ENCODE peak calls at places on chromosomes 7 and 10, in six cellular contexts. X, G, L, U, M and P are unnamed samples.

GRCh38 chr7:4549681-4550080 is 132.4 kb upstream of the FOXK1 start:
- DNase-seq in U (peak; percentile 71), G (peak; percentile 74), X (no peak), L (peak; percentile 11), M (no peak), P (no peak)

GRCh38 chr10:59960751-59961150 is 54.4 kb upstream of the CCDC6 start:
- DNase-seq in U (no peak), G (no peak), M (peak; percentile 6), X (no peak), L (no peak), P (peak; percentile 4)

GRCh38 chr10:101294109-101294508 is 59.9 kb upstream of the BTRC start:
- DNase-seq in L (no peak), X (no peak), U (no peak), M (no peak), G (no peak), P (no peak)

GRCh38 chr10:71334228-71334791 is 15.3 kb downstream of the SLC29A3 start:
- DNase-seq in L (no peak), G (no peak), X (no peak), U (no peak), M (no peak), P (no peak)

GRCh38 chr7:45601094-45601493 is 26.9 kb downstream of the ADCY1 start:
- DNase-seq in X (no peak), G (no peak), U (no peak), L (no peak), M (no peak), P (no peak)

GRCh38 chr7:81937091-81937490 is 167.2 kb upstream of the HGF start:
- DNase-seq in M (no peak), L (no peak), G (no peak), U (no peak), X (no peak), P (peak; percentile 20)

GRCh38 chr10:44512345-44513095 is 127.6 kb upstream of the CXCL12 start:
- DNase-seq in L (no peak), G (no peak), X (no peak), M (no peak), U (no peak), P (no peak)

GRCh38 chr7:108062250-108063014 is 59.5 kb upstream of the LAMB1 start:
- DNase-seq in U (no peak), M (no peak), X (no peak), G (no peak), L (peak; percentile 71), P (peak; percentile 81)

GRCh38 chr7:104921596-104921995 is 92.4 kb upstream of the KMT2E start:
- DNase-seq in X (no peak), G (no peak), L (peak; percentile 15), U (no peak), M (no peak), P (no peak)

GRCh38 chr10:22251751-22252285 is 34.0 kb upstream of the EBLN1 start:
- DNase-seq in X (no peak), G (peak; percentile 83), L (peak; percentile 58), U (peak; percentile 79), M (peak; percentile 71), P (peak; percentile 25)

GRCh38 chr7:103499976-103500375 is 54.0 kb upstream of the SLC26A5 start:
- DNase-seq in U (no peak), M (no peak), L (no peak), G (no peak), X (no peak), P (peak; percentile 33)

GRCh38 chr7:149719050-149719899 is 54.1 kb downstream of the ZNF467 start:
- DNase-seq in G (peak; percentile 14), L (peak; percentile 89), M (peak; percentile 74), U (no peak), X (peak; percentile 50), P (peak; percentile 64)

GRCh38 chr7:51477323-51477722 is 160.7 kb upstream of the COBL start:
- DNase-seq in G (no peak), M (no peak), X (no peak), U (no peak), L (no peak), P (no peak)

GRCh38 chr7:149850716-149851115 is 12.5 kb downstream of the ZNF862 start:
- DNase-seq in L (no peak), X (no peak), M (no peak), G (no peak), U (no peak), P (no peak)

GRCh38 chr7:46932656-46933424 is 649.1 kb downstream of the TNS3 start:
- DNase-seq in L (peak; percentile 95), G (peak; percentile 26), U (no peak), M (peak; percentile 98), X (peak; percentile 54), P (peak; percentile 95)

GRCh38 chr10:31645786-31646185 is 282.8 kb downstream of the ARHGAP12 start:
- DNase-seq in G (no peak), L (peak; percentile 72), X (no peak), M (no peak), U (no peak), P (peak; percentile 12)

GRCh38 chr7:109094-109493 is 83.3 kb upstream of the FAM20C start:
- DNase-seq in U (no peak), M (no peak), X (no peak), G (peak; percentile 49), L (no peak), P (no peak)

GRCh38 chr10:98414932-98415709 is at the start of gene PYROXD2:
- DNase-seq in L (peak; percentile 91), U (peak; percentile 95), M (peak; percentile 96), G (peak; percentile 93), X (peak; percentile 55), P (peak; percentile 77)

GRCh38 chr7:129390314-129390713 is 43.9 kb upstream of the STRIP2 start:
- DNase-seq in M (no peak), U (no peak), G (no peak), X (no peak), L (no peak), P (no peak)

GRCh38 chr10:100436255-100436654 is 26.6 kb upstream of the WNT8B start:
- DNase-seq in G (no peak), U (no peak), M (no peak), X (no peak), L (no peak), P (no peak)

GRCh38 chr10:24427678-24428409 is 218.9 kb downstream of the KIAA1217 start:
- DNase-seq in L (peak; percentile 56), U (no peak), X (no peak), G (no peak), M (no peak), P (no peak)

GRCh38 chr10:74889662-74889998 is 63.2 kb downstream of the KAT6B start:
- DNase-seq in U (no peak), X (no peak), G (no peak), L (no peak), M (no peak), P (no peak)
- H3K4me3 ChIP-seq in U (no peak overlapping the region), X (no peak overlapping the region), G (no peak overlapping the region), L (no peak overlapping the region), M (no peak overlapping the region), P (no peak overlapping the region)

DNA sequence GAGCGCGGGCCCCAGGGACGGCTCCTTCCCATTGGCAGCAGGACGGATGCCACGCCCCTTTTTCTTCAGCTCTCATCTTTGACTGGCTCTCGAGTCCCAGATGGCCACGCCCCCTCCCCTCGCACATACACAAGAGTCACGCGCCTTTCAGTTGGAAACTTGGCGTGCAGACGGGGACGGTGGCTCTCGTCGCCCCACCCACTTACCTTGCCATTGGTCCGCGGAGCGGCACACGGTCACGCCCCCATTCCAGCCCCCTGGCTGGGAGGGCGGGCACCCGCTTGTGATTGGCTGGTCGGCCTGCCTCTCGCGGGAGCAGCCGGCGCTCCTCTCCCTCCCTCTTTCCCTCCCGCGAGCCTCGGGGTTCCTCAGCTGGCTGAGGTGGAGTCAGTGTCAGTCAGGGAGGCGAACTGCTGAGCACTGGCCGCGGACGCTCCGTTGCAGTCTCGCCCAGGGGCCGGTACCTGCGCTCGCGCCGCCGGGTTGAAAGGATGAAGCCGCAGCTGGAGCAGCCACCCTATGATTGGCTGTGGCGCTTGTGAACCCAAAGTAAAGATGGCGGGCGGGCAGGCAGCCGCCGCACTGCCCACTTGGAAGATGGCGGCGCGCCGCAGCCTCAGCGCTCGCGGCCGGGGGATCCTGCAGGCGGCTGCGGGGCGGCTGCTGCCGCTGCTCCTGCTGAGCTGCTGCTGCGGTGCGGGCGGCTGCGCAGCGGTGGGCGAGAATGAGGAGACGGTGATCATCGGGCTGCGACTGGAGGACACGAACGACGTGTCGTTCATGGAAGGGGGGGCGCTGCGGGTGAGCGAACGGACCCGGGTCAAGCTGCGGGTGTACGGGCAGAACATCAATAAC is at the start of gene CNNM2:
- DNase-seq in X (peak; percentile 99), L (peak; percentile 99), M (peak; percentile 100), U (peak; percentile 100), G (peak; percentile 100), P (peak; percentile 99)
- TF ChIP-seq CTCF in X (peak; percentile 34), L (no peak), M (no peak), U (no peak), G (no peak), P (no peak)

DNA sequence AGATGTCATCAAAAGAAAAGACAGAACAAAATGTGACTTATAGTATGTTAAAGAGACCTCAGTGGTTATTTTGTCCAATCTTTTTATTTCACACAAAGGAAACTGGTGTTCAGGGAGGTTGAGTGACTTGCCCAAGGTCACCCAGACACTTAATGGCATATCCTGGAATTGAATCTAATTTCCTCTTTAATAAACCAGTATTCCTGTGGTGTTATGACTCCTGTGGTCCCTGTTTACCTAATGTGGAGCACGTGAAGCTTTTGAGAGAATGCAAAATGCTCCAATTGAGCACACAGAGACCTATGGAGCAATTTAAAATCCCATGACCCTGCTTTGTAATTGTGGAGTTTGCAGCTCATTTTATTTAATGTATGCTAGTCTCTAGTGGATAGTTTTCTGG is 251.9 kb downstream of the REEP3 start:
- DNase-seq in G (no peak), U (no peak), X (no peak), M (no peak), L (no peak), P (no peak)
- H3K36me3 ChIP-seq in G (no peaks in the 10 kb centered on the region), U (no peaks in the 10 kb centered on the region), X (no peaks in the 10 kb centered on the region), M (no peaks in the 10 kb centered on the region), L (no peaks in the 10 kb centered on the region), P (no peaks in the 10 kb centered on the region)

GRCh38 chr7:90698616-90699015 is 102.5 kb downstream of the CDK14 start:
- DNase-seq in M (no peak), G (no peak), L (no peak), X (no peak), U (no peak), P (no peak)

GRCh38 chr7:90706067-90706716 is 110.1 kb downstream of the CDK14 start:
- DNase-seq in G (no peak), U (no peak), L (peak; percentile 44), X (no peak), M (no peak), P (no peak)

GRCh38 chr7:90705391-90706066 is 109.4 kb downstream of the CDK14 start:
- DNase-seq in M (no peak), L (no peak), G (no peak), X (no peak), U (no peak), P (no peak)

GRCh38 chr7:90701771-90702170 is 105.7 kb downstream of the CDK14 start:
- DNase-seq in U (no peak), M (no peak), X (no peak), G (no peak), L (no peak), P (no peak)

DNA sequence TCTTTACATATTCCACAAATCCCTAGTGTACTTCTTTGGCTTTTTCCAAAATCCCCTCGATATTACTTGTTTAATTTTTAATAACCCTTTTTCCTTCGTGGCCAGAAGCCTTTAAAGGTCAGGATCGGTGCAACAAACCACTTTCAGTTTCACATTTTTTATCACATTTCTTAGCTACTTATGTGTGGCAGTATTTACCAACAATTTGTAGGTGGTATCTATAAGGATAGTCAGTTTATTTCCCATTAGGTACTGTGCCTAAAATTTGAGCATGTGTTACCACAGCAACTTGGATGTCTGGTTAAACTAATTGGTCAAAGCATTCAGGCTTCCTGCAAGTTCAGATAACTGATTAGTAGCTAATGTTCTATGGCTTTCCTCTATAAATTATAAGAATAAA is 104.9 kb downstream of the CDK14 start:
- DNase-seq in L (no peak), X (no peak), G (no peak), M (peak; percentile 13), U (no peak), P (no peak)
- H3K4me3 ChIP-seq in L (peak overlapping the region; percentile 48), X (no peak overlapping the region), G (no peak overlapping the region), M (no peak overlapping the region), U (peak overlapping the region; percentile 53), P (no peak overlapping the region)